ENCODE peak calls at places on chromosome 16, in nine cellular contexts. L is hepatic stellate cell; R is GM20000; C is NCI-H1092; U is stimulated activated effector memory CD8-positive, alpha-beta T cell treated with anti-CD3 and anti-CD28 coated beads, Interleukin-12 subunit alpha, Interleukin-12 subunit beta, amount 100 ng/mL, for 72 hours; B is uterus; G is right cardiac atrium; O is posterior cingulate gyrus; N is stimulated activated CD4-positive, alpha-beta T cell treated with anti-CD3 and anti-CD28 coated beads, Interleukin-2, amount 100 ng/mL, for 4 hours. H is an unnamed sample.

GRCh38 chr16:88673685-88674398 is 11.0 kb upstream of the MVD start:
- DNase-seq in L (no peak), R (peak), C (no peak), U (no peak), B (no peak), G (peak), O (no peak), N (no peak), H (no peak)

GRCh38 chr16:4962716-4963115 is 4.6 kb downstream of the SEC14L5 start:
- DNase-seq in L (no peak), R (no peak), C (no peak), U (no peak), B (no peak), G (no peak), O (no peak), N (no peak), H (no peak)

GRCh38 chr16:2170080-2170479 is 14.5 kb downstream of the TRAF7 start:
- DNase-seq in L (no peak), R (no peak), C (no peak), U (no peak), B (no peak), G (no peak), O (no peak), N (no peak), H (no peak)

GRCh38 chr16:85438981-85439639 is 174.0 kb upstream of the GSE1 start:
- DNase-seq in L (no peak), R (no peak), C (no peak), U (no peak), B (no peak), G (no peak), O (no peak), N (no peak), H (no peak)

GRCh38 chr16:79370736-79371135 is 229.8 kb downstream of the MAF start:
- DNase-seq in L (no peak), R (no peak), C (no peak), U (no peak), B (no peak), G (no peak), O (no peak), N (no peak), H (no peak)

GRCh38 chr16:11085025-11085485 is 140.7 kb downstream of the CLEC16A start:
- DNase-seq in L (no peak), R (no peak), C (no peak), U (no peak), B (peak), G (no peak), O (no peak), N (no peak), H (no peak)

GRCh38 chr16:2476741-2477140 is 1.8 kb downstream of the TBC1D24 start:
- DNase-seq in L (no peak), R (no peak), C (no peak), U (no peak), B (no peak), G (no peak), O (no peak), N (no peak), H (no peak)

GRCh38 chr16:64290461-64290860 is 831.4 kb downstream of the CDH11 start:
- DNase-seq in L (no peak), R (no peak), C (no peak), U (no peak), B (no peak), G (no peak), O (no peak), N (no peak), H (no peak)

GRCh38 chr16:84029297-84030096 is 13.1 kb downstream of the SLC38A8 start:
- DNase-seq in L (no peak), R (no peak), C (no peak), U (no peak), B (no peak), G (no peak), O (no peak), N (no peak), H (no peak)

GRCh38 chr16:89155184-89155679 is 16.3 kb upstream of the CDH15 start:
- DNase-seq in L (peak), R (no peak), C (no peak), U (no peak), B (peak), G (peak), O (no peak), N (no peak), H (peak)

GRCh38 chr16:89392881-89393730 is 97.3 kb downstream of the ANKRD11 start:
- DNase-seq in L (no peak), R (no peak), C (no peak), U (no peak), B (no peak), G (no peak), O (no peak), N (no peak), H (no peak)

GRCh38 chr16:21314339-21314738 is 36.2 kb upstream of the CRYM start:
- DNase-seq in L (no peak), R (no peak), C (no peak), U (no peak), B (no peak), G (no peak), O (no peak), N (no peak), H (no peak)

GRCh38 chr16:90077240-90077756 is at the start of gene PRDM7:
- DNase-seq in L (peak), R (peak), C (peak), U (peak), B (peak), G (peak), O (peak), N (peak), H (peak)

GRCh38 chr16:12590963-12591362 is 212.7 kb downstream of the CPPED1 start:
- DNase-seq in L (no peak), R (no peak), C (no peak), U (no peak), B (no peak), G (no peak), O (no peak), N (no peak), H (no peak)

GRCh38 chr16:51119576-51120288 is 31.3 kb downstream of the SALL1 start:
- DNase-seq in L (no peak), R (no peak), C (no peak), U (no peak), B (peak), G (no peak), O (no peak), N (no peak), H (no peak)

GRCh38 chr16:49663081-49664057 is 192.5 kb downstream of the ZNF423 start:
- DNase-seq in L (peak), R (no peak), C (peak), U (no peak), B (peak), G (peak), O (no peak), N (no peak), H (no peak)

GRCh38 chr16:53433509-53433908 is 762 bp upstream of the RBL2 start:
- DNase-seq in L (no peak), R (no peak), C (no peak), U (peak), B (no peak), G (no peak), O (no peak), N (no peak), H (no peak)

GRCh38 chr16:86573215-86573614 is 5.1 kb upstream of the FOXL1 start:
- DNase-seq in L (no peak), R (no peak), C (no peak), U (no peak), B (no peak), G (no peak), O (no peak), N (no peak), H (no peak)

GRCh38 chr16:65069090-65069489 is 52.8 kb downstream of the CDH11 start:
- DNase-seq in L (peak), R (no peak), C (no peak), U (no peak), B (no peak), G (no peak), O (no peak), N (no peak), H (peak)

GRCh38 chr16:69501956-69502457 is 63.8 kb upstream of the NFAT5 start:
- DNase-seq in L (no peak), R (peak), C (no peak), U (no peak), B (no peak), G (no peak), O (no peak), N (no peak), H (no peak)

GRCh38 chr16:11273721-11274324 is 394 bp upstream of the PRM3 start:
- DNase-seq in L (no peak), R (no peak), C (no peak), U (no peak), B (no peak), G (no peak), O (no peak), N (no peak), H (no peak)

GRCh38 chr16:86069736-86070298 is 170.9 kb downstream of the IRF8 start:
- DNase-seq in L (no peak), R (no peak), C (no peak), U (no peak), B (no peak), G (no peak), O (no peak), N (no peak), H (no peak)

GRCh38 chr16:59385953-59386352 is 651.8 kb upstream of the GOT2 start:
- DNase-seq in L (no peak), R (no peak), C (no peak), U (no peak), B (no peak), G (peak), O (no peak), N (no peak), H (peak)

GRCh38 chr16:11779074-11779473 is 18.0 kb downstream of the ZC3H7A start:
- DNase-seq in L (no peak), R (no peak), C (no peak), U (no peak), B (no peak), G (no peak), O (no peak), N (no peak), H (no peak)

GRCh38 chr16:8931864-8932263 is 31.8 kb downstream of the USP7 start:
- DNase-seq in L (peak), R (no peak), C (no peak), U (no peak), B (peak), G (peak), O (no peak), N (peak), H (peak)

GRCh38 chr16:74887084-74887483 is 97.8 kb downstream of the WDR59 start:
- DNase-seq in L (no peak), R (no peak), C (no peak), U (no peak), B (no peak), G (no peak), O (no peak), N (no peak), H (no peak)

GRCh38 chr16:79269211-79269863 is 331.2 kb downstream of the MAF start:
- DNase-seq in L (no peak), R (peak), C (no peak), U (peak), B (no peak), G (no peak), O (no peak), N (peak), H (no peak)

GRCh38 chr16:56606071-56606687 is 2.2 kb upstream of the MT2A start:
- DNase-seq in L (peak), R (no peak), C (peak), U (no peak), B (peak), G (peak), O (no peak), N (no peak), H (no peak)

GRCh38 chr16:87484487-87485331 is 8.1 kb downstream of the ZCCHC14 start:
- DNase-seq in L (no peak), R (no peak), C (no peak), U (no peak), B (no peak), G (no peak), O (no peak), N (no peak), H (no peak)

GRCh38 chr16:14370736-14371234 is 259.3 kb downstream of the PARN start:
- DNase-seq in L (no peak), R (no peak), C (no peak), U (no peak), B (no peak), G (no peak), O (no peak), N (no peak), H (no peak)